ENCODE peak calls at places on chromosomes 4 and X, in five cellular contexts. One of them, this sample, is unnamed.

GRCh38 chrX:120402363-120402762 is 40.5 kb downstream of the ATP1B4 start:
- DNase-seq in HTR-8/SVneo: no peak
- DNase-seq in cerebellum: no peak
- DNase-seq in fibroblast of lung: no peak
- DNase-seq in NCI-H1092: no peak
- DNase-seq in this sample: no peak

GRCh38 chr4:4426511-4427477 is 39.9 kb downstream of the NSG1 start:
- DNase-seq in HTR-8/SVneo: no peak
- DNase-seq in cerebellum: no peak
- DNase-seq in fibroblast of lung: peak; percentile 42
- DNase-seq in NCI-H1092: no peak
- DNase-seq in this sample: no peak

GRCh38 chr4:130395871-130396270 is 1299.9 kb downstream of the C4orf33 start:
- DNase-seq in HTR-8/SVneo: peak; percentile 20
- DNase-seq in cerebellum: no peak
- DNase-seq in fibroblast of lung: peak; percentile 76
- DNase-seq in NCI-H1092: no peak
- DNase-seq in this sample: peak; percentile 56

GRCh38 chr4:168981460-168981859 is 28.6 kb downstream of the CBR4 start:
- DNase-seq in HTR-8/SVneo: no peak
- DNase-seq in cerebellum: no peak
- DNase-seq in fibroblast of lung: peak; percentile 38
- DNase-seq in NCI-H1092: no peak
- DNase-seq in this sample: no peak

GRCh38 chr4:83862471-83862870 is 326.6 kb downstream of the GPAT3 start:
- DNase-seq in HTR-8/SVneo: no peak
- DNase-seq in cerebellum: no peak
- DNase-seq in fibroblast of lung: no peak
- DNase-seq in NCI-H1092: no peak
- DNase-seq in this sample: no peak

GRCh38 chr4:145868637-145869409 is 69.8 kb downstream of the ZNF827 start:
- DNase-seq in HTR-8/SVneo: no peak
- DNase-seq in cerebellum: no peak
- DNase-seq in fibroblast of lung: peak; percentile 20
- DNase-seq in NCI-H1092: no peak
- DNase-seq in this sample: no peak

GRCh38 chrX:39819921-39820849 is 277.6 kb downstream of the BCOR start:
- DNase-seq in HTR-8/SVneo: no peak
- DNase-seq in cerebellum: no peak
- DNase-seq in fibroblast of lung: no peak
- DNase-seq in NCI-H1092: no peak
- DNase-seq in this sample: no peak

GRCh38 chrX:131840799-131841495 is 182.2 kb upstream of the STK26 start:
- DNase-seq in HTR-8/SVneo: no peak
- DNase-seq in cerebellum: no peak
- DNase-seq in fibroblast of lung: no peak
- DNase-seq in NCI-H1092: no peak
- DNase-seq in this sample: no peak

GRCh38 chr4:74189331-74190043 is 31.6 kb downstream of the MTHFD2L start:
- DNase-seq in HTR-8/SVneo: peak; percentile 8
- DNase-seq in cerebellum: peak; percentile 1
- DNase-seq in fibroblast of lung: peak; percentile 58
- DNase-seq in NCI-H1092: peak; percentile 0
- DNase-seq in this sample: peak; percentile 46

GRCh38 chr4:112053825-112054224 is 91.4 kb upstream of the FAM241A start:
- DNase-seq in HTR-8/SVneo: no peak
- DNase-seq in cerebellum: no peak
- DNase-seq in fibroblast of lung: no peak
- DNase-seq in NCI-H1092: no peak
- DNase-seq in this sample: no peak

GRCh38 chr4:177596035-177596434 is 153.8 kb upstream of the AGA start:
- DNase-seq in HTR-8/SVneo: peak; percentile 77
- DNase-seq in cerebellum: peak; percentile 1
- DNase-seq in fibroblast of lung: peak; percentile 85
- DNase-seq in NCI-H1092: no peak
- DNase-seq in this sample: peak; percentile 85

GRCh38 chr4:78512357-78512920 is 39.1 kb upstream of the ANXA3 start:
- DNase-seq in HTR-8/SVneo: no peak
- DNase-seq in cerebellum: no peak
- DNase-seq in fibroblast of lung: no peak
- DNase-seq in NCI-H1092: no peak
- DNase-seq in this sample: no peak

This sample was measured in RWPE1.